ENCODE peak calls at places on chromosomes 2 and 18, in six cellular contexts. N is gastrocnemius medialis, C is heart left ventricle, B is neural progenitor cell, W is ascending aorta, Y is PC-9. T is an unnamed sample.

GRCh38 chr2:168849610-168850009 is 40.6 kb downstream of the SPC25 start:
- DNase-seq in W (no peak), Y (no peak), C (peak; percentile 26), B (peak; percentile 43), N (no peak), T (peak; percentile 44)

GRCh38 chr2:230762317-230762896 is 49.8 kb downstream of the CAB39 start:
- DNase-seq in Y (no peak), B (peak; percentile 62), W (no peak), C (no peak), N (no peak), T (peak; percentile 51)

GRCh38 chr18:32771169-32771751 is 1.6 kb downstream of the KLHL14 start:
- DNase-seq in B (peak; percentile 65), N (no peak), Y (no peak), W (no peak), C (no peak), T (no peak)

GRCh38 chr2:28419705-28420270 is 27.1 kb downstream of the FOSL2 start:
- DNase-seq in Y (no peak), B (no peak), C (no peak), N (no peak), W (no peak), T (no peak)

GRCh38 chr2:12658287-12658945 is 58.3 kb upstream of the TRIB2 start:
- DNase-seq in Y (no peak), W (no peak), B (no peak), C (no peak), N (no peak), T (no peak)

GRCh38 chr18:13710460-13710859 is 15.9 kb downstream of the FAM210A start:
- DNase-seq in C (no peak), N (no peak), Y (peak; percentile 81), W (no peak), B (no peak), T (no peak)

GRCh38 chr2:84022810-84023431 is 436.2 kb downstream of the SUCLG1 start:
- DNase-seq in B (peak; percentile 77), C (no peak), N (no peak), W (no peak), Y (peak; percentile 3), T (peak; percentile 74)

GRCh38 chr2:184554736-184555135 is 43.6 kb upstream of the ZNF804A start:
- DNase-seq in C (no peak), W (no peak), B (no peak), Y (no peak), N (no peak), T (no peak)

GRCh38 chr2:121505005-121505404 is 25.7 kb upstream of the RNU4ATAC start:
- DNase-seq in Y (peak; percentile 38), W (no peak), B (no peak), C (no peak), N (peak; percentile 63), T (no peak)

GRCh38 chr2:201403904-201404303 is 46.8 kb upstream of the FLACC1 start:
- DNase-seq in Y (no peak), B (peak; percentile 20), W (no peak), C (no peak), N (no peak), T (no peak)

GRCh38 chr2:176157499-176158305 is 595 bp downstream of the HOXD3 start:
- DNase-seq in N (no peak), B (peak; percentile 82), C (no peak), Y (no peak), W (no peak), T (peak; percentile 45)

GRCh38 chr18:53018791-53019190 is 678.8 kb downstream of the DCC start:
- DNase-seq in N (no peak), C (no peak), W (no peak), Y (no peak), B (peak; percentile 44), T (no peak)

GRCh38 chr2:222900354-222900753 is 39.5 kb downstream of the ACSL3 start:
- DNase-seq in W (no peak), Y (no peak), C (no peak), B (no peak), N (no peak), T (no peak)

GRCh38 chr2:114960389-114960788 is 517.9 kb downstream of the DPP10 start:
- DNase-seq in B (no peak), N (no peak), C (no peak), W (no peak), Y (no peak), T (no peak)

GRCh38 chr2:150129921-150130320 is 357.5 kb downstream of the RND3 start:
- DNase-seq in B (no peak), Y (no peak), C (no peak), N (no peak), W (no peak), T (no peak)

GRCh38 chr2:218383892-218384519 is 1.9 kb downstream of the SLC11A1 start:
- DNase-seq in B (no peak), Y (no peak), W (no peak), C (no peak), N (no peak), T (no peak)

GRCh38 chr2:106869512-106870276 is 16.3 kb downstream of the ST6GAL2 start:
- DNase-seq in W (no peak), Y (no peak), C (no peak), N (no peak), B (peak; percentile 75), T (no peak)

GRCh38 chr2:173697929-173698328 is 267.2 kb downstream of the SP3 start:
- DNase-seq in C (no peak), B (no peak), W (no peak), N (no peak), Y (no peak), T (no peak)

GRCh38 chr2:120831106-120831505 is 95.4 kb downstream of the GLI2 start:
- DNase-seq in W (no peak), N (no peak), Y (no peak), C (peak; percentile 11), B (no peak), T (no peak)

GRCh38 chr2:18516112-18516511 is 44.3 kb downstream of the RDH14 start:
- DNase-seq in C (no peak), Y (no peak), B (peak; percentile 53), N (no peak), W (no peak), T (no peak)

GRCh38 chr2:185689906-185690539 is 48.6 kb upstream of the FSIP2 start:
- DNase-seq in N (no peak), Y (no peak), W (no peak), C (no peak), B (no peak), T (no peak)

GRCh38 chr2:86821306-86821705 is 30.6 kb upstream of the CD8A start:
- DNase-seq in Y (no peak), C (no peak), W (no peak), N (no peak), B (no peak), T (no peak)

GRCh38 chr2:149038442-149039212 is at the start of gene LYPD6B:
- DNase-seq in N (no peak), B (peak; percentile 70), C (no peak), Y (peak; percentile 87), W (no peak), T (peak; percentile 92)

GRCh38 chr2:197804758-197805597 is 585 bp downstream of the PLCL1 start:
- DNase-seq in W (peak; percentile 71), B (peak; percentile 52), Y (no peak), N (peak; percentile 31), C (peak; percentile 45), T (no peak)

GRCh38 chr2:202278036-202278760 is 12.6 kb downstream of the NOP58 start:
- DNase-seq in B (no peak), Y (no peak), N (no peak), W (no peak), C (no peak), T (no peak)

GRCh38 chr2:43332653-43333052 is 106.2 kb upstream of the ZFP36L2 start:
- DNase-seq in C (no peak), B (no peak), N (no peak), W (no peak), Y (no peak), T (no peak)
- H3K4me1 ChIP-seq in C (peaks cover 65% of the 10 kb centered on the region), B (peaks cover 22% of the 10 kb centered on the region), N (peaks cover 72% of the 10 kb centered on the region), W (peaks cover 47% of the 10 kb centered on the region), Y (no peaks in the 10 kb centered on the region), T (no peaks in the 10 kb centered on the region)

DNA sequence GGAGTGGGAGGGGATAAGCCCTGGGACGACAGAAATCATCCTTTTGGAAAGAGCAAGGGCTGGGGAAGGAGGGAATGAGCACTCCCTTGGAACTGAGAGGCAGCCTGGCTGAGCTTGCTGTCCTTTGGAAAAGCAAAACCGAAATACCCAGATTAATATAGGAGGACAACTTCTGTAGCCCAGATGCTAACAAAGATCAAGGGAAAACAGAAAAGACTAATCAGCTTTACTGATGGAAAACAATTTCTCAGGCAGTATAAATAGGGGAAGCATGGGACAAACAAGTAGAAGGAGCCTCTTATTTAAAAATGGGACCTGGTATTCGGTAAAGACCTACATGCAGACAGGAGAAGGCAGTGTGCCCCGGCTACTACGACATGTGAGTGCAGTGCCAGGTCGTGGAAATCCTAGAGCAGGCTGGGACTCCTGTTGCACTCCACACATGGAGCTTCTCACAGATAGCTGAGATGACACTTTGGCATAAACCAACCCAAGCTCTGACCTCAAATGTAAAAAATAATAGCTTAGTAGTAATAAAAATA is 775 bp upstream of the DSEL start:
- DNase-seq in B (peak; percentile 17), N (peak; percentile 19), W (peak; percentile 65), C (peak; percentile 27), Y (no peak), T (no peak)
- H3K4me3 ChIP-seq in B (peak overlapping the region; percentile 64), N (peak overlapping the region; percentile 80), W (peak overlapping the region; percentile 82), C (peak overlapping the region; percentile 84), Y (peak overlapping the region; percentile 77), T (peak overlapping the region; percentile 30)

DNA sequence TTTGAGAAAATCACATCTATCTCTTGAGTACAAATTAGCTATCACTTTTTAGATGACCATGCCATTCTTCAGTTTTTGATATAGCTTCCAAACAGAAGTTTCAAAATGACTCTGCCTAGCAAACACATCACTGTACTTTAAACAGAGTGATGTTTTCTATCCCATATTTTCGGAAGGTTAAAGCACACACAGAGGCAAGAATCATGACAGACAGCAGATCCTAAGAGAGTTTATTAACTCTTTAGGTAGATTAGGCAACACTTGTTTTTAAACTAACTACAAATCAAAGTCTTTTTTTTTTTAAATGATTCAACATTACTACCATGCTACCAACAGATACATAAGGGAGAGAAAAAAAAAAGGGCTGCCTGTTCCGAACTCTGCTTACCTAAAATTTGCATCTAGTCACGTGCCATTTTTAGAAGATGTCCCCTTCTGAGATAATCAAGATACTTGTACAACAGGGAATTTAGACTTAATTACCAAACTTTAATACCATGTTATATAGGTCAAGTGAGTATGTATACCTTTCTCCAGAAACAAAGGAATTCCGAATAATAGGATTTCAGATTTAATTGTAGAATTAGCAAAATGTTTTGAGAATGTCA is 2.7 kb downstream of the RBMS1 start:
- DNase-seq in Y (no peak), N (no peak), B (no peak), C (no peak), W (no peak), T (no peak)
- H3K4me1 ChIP-seq in Y (peaks cover 38% of the 10 kb centered on the region), N (peaks cover 31% of the 10 kb centered on the region), B (peaks cover 14% of the 10 kb centered on the region), C (peaks cover 39% of the 10 kb centered on the region), W (peaks cover 10% of the 10 kb centered on the region), T (peaks cover 12% of the 10 kb centered on the region)

DNA sequence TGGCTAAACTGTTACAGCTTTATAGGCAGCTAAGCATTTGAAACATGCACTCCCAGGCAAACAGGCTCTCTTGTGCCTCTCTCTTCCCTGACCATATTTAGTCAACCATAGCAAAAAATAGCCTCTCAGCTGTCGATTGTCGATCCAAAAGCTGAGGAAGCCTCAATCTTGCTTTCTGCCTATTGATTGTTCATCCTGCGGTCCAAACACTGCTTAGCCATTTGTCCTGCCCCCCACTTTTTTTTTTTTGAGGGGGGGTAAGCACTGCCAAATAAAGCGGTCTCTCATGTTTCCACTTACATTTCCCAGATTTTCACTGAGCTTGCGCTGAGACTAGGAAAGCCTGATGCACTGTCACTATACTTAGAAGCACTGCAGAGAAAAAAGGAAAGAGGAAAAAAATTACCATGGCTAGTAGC is 90.8 kb downstream of the MIB1 start:
- DNase-seq in Y (no peak), N (peak; percentile 56), B (peak; percentile 5), W (peak; percentile 85), C (peak; percentile 35), T (no peak)
- H3K4me3 ChIP-seq in Y (no peak overlapping the region), N (peak overlapping the region; percentile 61), B (no peak overlapping the region), W (peak overlapping the region; percentile 18), C (peak overlapping the region; percentile 49), T (no peak overlapping the region)